ENCODE peak calls at places on chromosomes 2 and 18, in ten cellular contexts. One of them, this sample, is unnamed.

GRCh38 chr2:167853717-167854116 is 393.7 kb downstream of the STK39 start:
- DNase-seq in CD8-positive, alpha-beta memory T cell: no peak
- DNase-seq in GM23248: no peak
- DNase-seq in ELR: no peak
- DNase-seq in stimulated activated CD4-positive, alpha-beta T cell treated with anti-CD3 and anti-CD28 coated beads, Interleukin-2, amount 100 ng/mL, for 48 hours: no peak
- DNase-seq in stomach: no peak
- DNase-seq in AG09309: no peak
- DNase-seq in activated CD4-positive, alpha-beta T cell treated with anti-CD3 and anti-CD28 coated beads for 48 hours: no peak
- DNase-seq in MV-4-11: no peak
- DNase-seq in stimulated activated naive CD4-positive, alpha-beta T cell: no peak
- DNase-seq in this sample: no peak

GRCh38 chr18:49697757-49698595 is 115.4 kb downstream of the ACAA2 start:
- DNase-seq in CD8-positive, alpha-beta memory T cell: no peak
- DNase-seq in GM23248: peak
- DNase-seq in ELR: no peak
- DNase-seq in stimulated activated CD4-positive, alpha-beta T cell treated with anti-CD3 and anti-CD28 coated beads, Interleukin-2, amount 100 ng/mL, for 48 hours: no peak
- DNase-seq in stomach: no peak
- DNase-seq in AG09309: no peak
- DNase-seq in activated CD4-positive, alpha-beta T cell treated with anti-CD3 and anti-CD28 coated beads for 48 hours: no peak
- DNase-seq in MV-4-11: no peak
- DNase-seq in stimulated activated naive CD4-positive, alpha-beta T cell: no peak
- DNase-seq in this sample: no peak

GRCh38 chr18:44935455-44935854 is 254.8 kb downstream of the SETBP1 start:
- DNase-seq in CD8-positive, alpha-beta memory T cell: no peak
- DNase-seq in GM23248: no peak
- DNase-seq in ELR: no peak
- DNase-seq in stimulated activated CD4-positive, alpha-beta T cell treated with anti-CD3 and anti-CD28 coated beads, Interleukin-2, amount 100 ng/mL, for 48 hours: no peak
- DNase-seq in stomach: no peak
- DNase-seq in AG09309: no peak
- DNase-seq in activated CD4-positive, alpha-beta T cell treated with anti-CD3 and anti-CD28 coated beads for 48 hours: no peak
- DNase-seq in MV-4-11: no peak
- DNase-seq in stimulated activated naive CD4-positive, alpha-beta T cell: no peak
- DNase-seq in this sample: no peak

GRCh38 chr2:78427170-78427569 is 598.3 kb upstream of the REG3G start:
- DNase-seq in CD8-positive, alpha-beta memory T cell: no peak
- DNase-seq in GM23248: no peak
- DNase-seq in ELR: no peak
- DNase-seq in stimulated activated CD4-positive, alpha-beta T cell treated with anti-CD3 and anti-CD28 coated beads, Interleukin-2, amount 100 ng/mL, for 48 hours: no peak
- DNase-seq in stomach: no peak
- DNase-seq in AG09309: no peak
- DNase-seq in activated CD4-positive, alpha-beta T cell treated with anti-CD3 and anti-CD28 coated beads for 48 hours: no peak
- DNase-seq in MV-4-11: no peak
- DNase-seq in stimulated activated naive CD4-positive, alpha-beta T cell: no peak
- DNase-seq in this sample: no peak

GRCh38 chr2:26605195-26605968 is 35.8 kb downstream of the CIB4 start:
- DNase-seq in CD8-positive, alpha-beta memory T cell: no peak
- DNase-seq in GM23248: peak
- DNase-seq in ELR: peak
- DNase-seq in stimulated activated CD4-positive, alpha-beta T cell treated with anti-CD3 and anti-CD28 coated beads, Interleukin-2, amount 100 ng/mL, for 48 hours: peak
- DNase-seq in stomach: no peak
- DNase-seq in AG09309: peak
- DNase-seq in activated CD4-positive, alpha-beta T cell treated with anti-CD3 and anti-CD28 coated beads for 48 hours: peak
- DNase-seq in MV-4-11: peak
- DNase-seq in stimulated activated naive CD4-positive, alpha-beta T cell: peak
- DNase-seq in this sample: no peak

GRCh38 chr2:107685587-107685986 is 141.1 kb upstream of the RGPD4 start:
- DNase-seq in CD8-positive, alpha-beta memory T cell: no peak
- DNase-seq in GM23248: no peak
- DNase-seq in ELR: no peak
- DNase-seq in stimulated activated CD4-positive, alpha-beta T cell treated with anti-CD3 and anti-CD28 coated beads, Interleukin-2, amount 100 ng/mL, for 48 hours: no peak
- DNase-seq in stomach: no peak
- DNase-seq in AG09309: no peak
- DNase-seq in activated CD4-positive, alpha-beta T cell treated with anti-CD3 and anti-CD28 coated beads for 48 hours: no peak
- DNase-seq in MV-4-11: no peak
- DNase-seq in stimulated activated naive CD4-positive, alpha-beta T cell: no peak
- DNase-seq in this sample: no peak

GRCh38 chr2:41878056-41878455 is 169.8 kb upstream of the PKDCC start:
- DNase-seq in CD8-positive, alpha-beta memory T cell: no peak
- DNase-seq in GM23248: no peak
- DNase-seq in ELR: no peak
- DNase-seq in stimulated activated CD4-positive, alpha-beta T cell treated with anti-CD3 and anti-CD28 coated beads, Interleukin-2, amount 100 ng/mL, for 48 hours: no peak
- DNase-seq in stomach: no peak
- DNase-seq in AG09309: no peak
- DNase-seq in activated CD4-positive, alpha-beta T cell treated with anti-CD3 and anti-CD28 coated beads for 48 hours: no peak
- DNase-seq in MV-4-11: no peak
- DNase-seq in stimulated activated naive CD4-positive, alpha-beta T cell: no peak
- DNase-seq in this sample: no peak

GRCh38 chr2:54741250-54741649 is 17.8 kb downstream of the EML6 start:
- DNase-seq in CD8-positive, alpha-beta memory T cell: no peak
- DNase-seq in GM23248: peak
- DNase-seq in ELR: peak
- DNase-seq in stimulated activated CD4-positive, alpha-beta T cell treated with anti-CD3 and anti-CD28 coated beads, Interleukin-2, amount 100 ng/mL, for 48 hours: no peak
- DNase-seq in stomach: no peak
- DNase-seq in AG09309: no peak
- DNase-seq in activated CD4-positive, alpha-beta T cell treated with anti-CD3 and anti-CD28 coated beads for 48 hours: no peak
- DNase-seq in MV-4-11: no peak
- DNase-seq in stimulated activated naive CD4-positive, alpha-beta T cell: no peak
- DNase-seq in this sample: no peak

GRCh38 chr2:137846993-137847392 is 117.3 kb upstream of the HNMT start:
- DNase-seq in CD8-positive, alpha-beta memory T cell: no peak
- DNase-seq in GM23248: no peak
- DNase-seq in ELR: no peak
- DNase-seq in stimulated activated CD4-positive, alpha-beta T cell treated with anti-CD3 and anti-CD28 coated beads, Interleukin-2, amount 100 ng/mL, for 48 hours: no peak
- DNase-seq in stomach: no peak
- DNase-seq in AG09309: no peak
- DNase-seq in activated CD4-positive, alpha-beta T cell treated with anti-CD3 and anti-CD28 coated beads for 48 hours: no peak
- DNase-seq in MV-4-11: no peak
- DNase-seq in stimulated activated naive CD4-positive, alpha-beta T cell: no peak
- DNase-seq in this sample: no peak

GRCh38 chr2:131155208-131155855 is 50.2 kb downstream of the PLEKHB2 start:
- DNase-seq in CD8-positive, alpha-beta memory T cell: no peak
- DNase-seq in GM23248: no peak
- DNase-seq in ELR: no peak
- DNase-seq in stimulated activated CD4-positive, alpha-beta T cell treated with anti-CD3 and anti-CD28 coated beads, Interleukin-2, amount 100 ng/mL, for 48 hours: no peak
- DNase-seq in stomach: no peak
- DNase-seq in AG09309: no peak
- DNase-seq in activated CD4-positive, alpha-beta T cell treated with anti-CD3 and anti-CD28 coated beads for 48 hours: no peak
- DNase-seq in MV-4-11: no peak
- DNase-seq in stimulated activated naive CD4-positive, alpha-beta T cell: no peak
- DNase-seq in this sample: no peak

GRCh38 chr2:154698789-154699559 is 479 bp downstream of the KCNJ3 start:
- DNase-seq in CD8-positive, alpha-beta memory T cell: no peak
- DNase-seq in GM23248: no peak
- DNase-seq in ELR: no peak
- DNase-seq in stimulated activated CD4-positive, alpha-beta T cell treated with anti-CD3 and anti-CD28 coated beads, Interleukin-2, amount 100 ng/mL, for 48 hours: no peak
- DNase-seq in stomach: no peak
- DNase-seq in AG09309: no peak
- DNase-seq in activated CD4-positive, alpha-beta T cell treated with anti-CD3 and anti-CD28 coated beads for 48 hours: no peak
- DNase-seq in MV-4-11: no peak
- DNase-seq in stimulated activated naive CD4-positive, alpha-beta T cell: no peak
- DNase-seq in this sample: no peak

GRCh38 chr2:224709276-224709675 is 6.9 kb downstream of the CCDC195 start:
- DNase-seq in CD8-positive, alpha-beta memory T cell: no peak
- DNase-seq in GM23248: no peak
- DNase-seq in ELR: no peak
- DNase-seq in stimulated activated CD4-positive, alpha-beta T cell treated with anti-CD3 and anti-CD28 coated beads, Interleukin-2, amount 100 ng/mL, for 48 hours: no peak
- DNase-seq in stomach: no peak
- DNase-seq in AG09309: no peak
- DNase-seq in activated CD4-positive, alpha-beta T cell treated with anti-CD3 and anti-CD28 coated beads for 48 hours: no peak
- DNase-seq in MV-4-11: no peak
- DNase-seq in stimulated activated naive CD4-positive, alpha-beta T cell: no peak
- DNase-seq in this sample: no peak

GRCh38 chr2:205680067-205680466 is 2.2 kb upstream of the NRP2 start:
- DNase-seq in CD8-positive, alpha-beta memory T cell: no peak
- DNase-seq in GM23248: peak
- DNase-seq in ELR: peak
- DNase-seq in stimulated activated CD4-positive, alpha-beta T cell treated with anti-CD3 and anti-CD28 coated beads, Interleukin-2, amount 100 ng/mL, for 48 hours: peak
- DNase-seq in stomach: peak
- DNase-seq in AG09309: no peak
- DNase-seq in activated CD4-positive, alpha-beta T cell treated with anti-CD3 and anti-CD28 coated beads for 48 hours: peak
- DNase-seq in MV-4-11: peak
- DNase-seq in stimulated activated naive CD4-positive, alpha-beta T cell: peak
- DNase-seq in this sample: no peak

GRCh38 chr2:66431840-66432511 is 2.9 kb upstream of the MEIS1 start:
- DNase-seq in CD8-positive, alpha-beta memory T cell: no peak
- DNase-seq in GM23248: no peak
- DNase-seq in ELR: no peak
- DNase-seq in stimulated activated CD4-positive, alpha-beta T cell treated with anti-CD3 and anti-CD28 coated beads, Interleukin-2, amount 100 ng/mL, for 48 hours: no peak
- DNase-seq in stomach: no peak
- DNase-seq in AG09309: no peak
- DNase-seq in activated CD4-positive, alpha-beta T cell treated with anti-CD3 and anti-CD28 coated beads for 48 hours: no peak
- DNase-seq in MV-4-11: peak
- DNase-seq in stimulated activated naive CD4-positive, alpha-beta T cell: no peak
- DNase-seq in this sample: no peak

GRCh38 chr2:17506736-17507616 is 11.3 kb downstream of the RAD51AP2 start:
- DNase-seq in CD8-positive, alpha-beta memory T cell: no peak
- DNase-seq in GM23248: peak
- DNase-seq in ELR: peak
- DNase-seq in stimulated activated CD4-positive, alpha-beta T cell treated with anti-CD3 and anti-CD28 coated beads, Interleukin-2, amount 100 ng/mL, for 48 hours: no peak
- DNase-seq in stomach: no peak
- DNase-seq in AG09309: no peak
- DNase-seq in activated CD4-positive, alpha-beta T cell treated with anti-CD3 and anti-CD28 coated beads for 48 hours: no peak
- DNase-seq in MV-4-11: no peak
- DNase-seq in stimulated activated naive CD4-positive, alpha-beta T cell: no peak
- DNase-seq in this sample: no peak

GRCh38 chr18:61606068-61606660 is 272.9 kb downstream of the CDH20 start:
- DNase-seq in CD8-positive, alpha-beta memory T cell: no peak
- DNase-seq in GM23248: peak
- DNase-seq in ELR: peak
- DNase-seq in stimulated activated CD4-positive, alpha-beta T cell treated with anti-CD3 and anti-CD28 coated beads, Interleukin-2, amount 100 ng/mL, for 48 hours: no peak
- DNase-seq in stomach: no peak
- DNase-seq in AG09309: no peak
- DNase-seq in activated CD4-positive, alpha-beta T cell treated with anti-CD3 and anti-CD28 coated beads for 48 hours: no peak
- DNase-seq in MV-4-11: no peak
- DNase-seq in stimulated activated naive CD4-positive, alpha-beta T cell: no peak
- DNase-seq in this sample: no peak

GRCh38 chr18:21612125-21613100 is at the start of gene SNRPD1:
- DNase-seq in CD8-positive, alpha-beta memory T cell: peak
- DNase-seq in GM23248: peak
- DNase-seq in ELR: peak
- DNase-seq in stimulated activated CD4-positive, alpha-beta T cell treated with anti-CD3 and anti-CD28 coated beads, Interleukin-2, amount 100 ng/mL, for 48 hours: peak
- DNase-seq in stomach: peak
- DNase-seq in AG09309: peak
- DNase-seq in activated CD4-positive, alpha-beta T cell treated with anti-CD3 and anti-CD28 coated beads for 48 hours: peak
- DNase-seq in MV-4-11: peak
- DNase-seq in stimulated activated naive CD4-positive, alpha-beta T cell: peak
- DNase-seq in this sample: peak

GRCh38 chr2:235418918-235419317 is 74.9 kb upstream of the AGAP1 start:
- DNase-seq in CD8-positive, alpha-beta memory T cell: no peak
- DNase-seq in GM23248: peak
- DNase-seq in ELR: no peak
- DNase-seq in stimulated activated CD4-positive, alpha-beta T cell treated with anti-CD3 and anti-CD28 coated beads, Interleukin-2, amount 100 ng/mL, for 48 hours: no peak
- DNase-seq in stomach: no peak
- DNase-seq in AG09309: no peak
- DNase-seq in activated CD4-positive, alpha-beta T cell treated with anti-CD3 and anti-CD28 coated beads for 48 hours: no peak
- DNase-seq in MV-4-11: no peak
- DNase-seq in stimulated activated naive CD4-positive, alpha-beta T cell: no peak
- DNase-seq in this sample: no peak

GRCh38 chr2:240494194-240494793 is 58.8 kb downstream of the GPC1 start:
- DNase-seq in CD8-positive, alpha-beta memory T cell: no peak
- DNase-seq in GM23248: no peak
- DNase-seq in ELR: no peak
- DNase-seq in stimulated activated CD4-positive, alpha-beta T cell treated with anti-CD3 and anti-CD28 coated beads, Interleukin-2, amount 100 ng/mL, for 48 hours: no peak
- DNase-seq in stomach: no peak
- DNase-seq in AG09309: no peak
- DNase-seq in activated CD4-positive, alpha-beta T cell treated with anti-CD3 and anti-CD28 coated beads for 48 hours: no peak
- DNase-seq in MV-4-11: no peak
- DNase-seq in stimulated activated naive CD4-positive, alpha-beta T cell: no peak
- DNase-seq in this sample: no peak

GRCh38 chr2:17857016-17857415 is 21.5 kb upstream of the KCNS3 start:
- DNase-seq in CD8-positive, alpha-beta memory T cell: no peak
- DNase-seq in GM23248: peak
- DNase-seq in ELR: peak
- DNase-seq in stimulated activated CD4-positive, alpha-beta T cell treated with anti-CD3 and anti-CD28 coated beads, Interleukin-2, amount 100 ng/mL, for 48 hours: no peak
- DNase-seq in stomach: no peak
- DNase-seq in AG09309: no peak
- DNase-seq in activated CD4-positive, alpha-beta T cell treated with anti-CD3 and anti-CD28 coated beads for 48 hours: no peak
- DNase-seq in MV-4-11: peak
- DNase-seq in stimulated activated naive CD4-positive, alpha-beta T cell: no peak
- DNase-seq in this sample: no peak

GRCh38 chr2:107694667-107695066 is 132.0 kb upstream of the RGPD4 start:
- DNase-seq in CD8-positive, alpha-beta memory T cell: no peak
- DNase-seq in GM23248: no peak
- DNase-seq in ELR: no peak
- DNase-seq in stimulated activated CD4-positive, alpha-beta T cell treated with anti-CD3 and anti-CD28 coated beads, Interleukin-2, amount 100 ng/mL, for 48 hours: no peak
- DNase-seq in stomach: no peak
- DNase-seq in AG09309: no peak
- DNase-seq in activated CD4-positive, alpha-beta T cell treated with anti-CD3 and anti-CD28 coated beads for 48 hours: no peak
- DNase-seq in MV-4-11: no peak
- DNase-seq in stimulated activated naive CD4-positive, alpha-beta T cell: no peak
- DNase-seq in this sample: no peak

GRCh38 chr18:67282796-67283195 is 233.7 kb downstream of the DSEL start:
- DNase-seq in CD8-positive, alpha-beta memory T cell: no peak
- DNase-seq in GM23248: peak
- DNase-seq in ELR: no peak
- DNase-seq in stimulated activated CD4-positive, alpha-beta T cell treated with anti-CD3 and anti-CD28 coated beads, Interleukin-2, amount 100 ng/mL, for 48 hours: no peak
- DNase-seq in stomach: no peak
- DNase-seq in AG09309: peak
- DNase-seq in activated CD4-positive, alpha-beta T cell treated with anti-CD3 and anti-CD28 coated beads for 48 hours: no peak
- DNase-seq in MV-4-11: no peak
- DNase-seq in stimulated activated naive CD4-positive, alpha-beta T cell: no peak
- DNase-seq in this sample: no peak

GRCh38 chr2:237888389-237888788 is 29.0 kb downstream of the RAMP1 start:
- DNase-seq in CD8-positive, alpha-beta memory T cell: no peak
- DNase-seq in GM23248: peak
- DNase-seq in ELR: peak
- DNase-seq in stimulated activated CD4-positive, alpha-beta T cell treated with anti-CD3 and anti-CD28 coated beads, Interleukin-2, amount 100 ng/mL, for 48 hours: no peak
- DNase-seq in stomach: no peak
- DNase-seq in AG09309: peak
- DNase-seq in activated CD4-positive, alpha-beta T cell treated with anti-CD3 and anti-CD28 coated beads for 48 hours: no peak
- DNase-seq in MV-4-11: peak
- DNase-seq in stimulated activated naive CD4-positive, alpha-beta T cell: no peak
- DNase-seq in this sample: no peak

GRCh38 chr2:181916726-181917377 is 25.3 kb downstream of the ITPRID2 start:
- DNase-seq in CD8-positive, alpha-beta memory T cell: no peak
- DNase-seq in GM23248: peak
- DNase-seq in ELR: peak
- DNase-seq in stimulated activated CD4-positive, alpha-beta T cell treated with anti-CD3 and anti-CD28 coated beads, Interleukin-2, amount 100 ng/mL, for 48 hours: no peak
- DNase-seq in stomach: no peak
- DNase-seq in AG09309: no peak
- DNase-seq in activated CD4-positive, alpha-beta T cell treated with anti-CD3 and anti-CD28 coated beads for 48 hours: no peak
- DNase-seq in MV-4-11: no peak
- DNase-seq in stimulated activated naive CD4-positive, alpha-beta T cell: no peak
- DNase-seq in this sample: no peak

GRCh38 chr18:33495278-33495677 is 54.8 kb upstream of the CCDC178 start:
- DNase-seq in CD8-positive, alpha-beta memory T cell: no peak
- DNase-seq in GM23248: peak
- DNase-seq in ELR: no peak
- DNase-seq in stimulated activated CD4-positive, alpha-beta T cell treated with anti-CD3 and anti-CD28 coated beads, Interleukin-2, amount 100 ng/mL, for 48 hours: no peak
- DNase-seq in stomach: no peak
- DNase-seq in AG09309: no peak
- DNase-seq in activated CD4-positive, alpha-beta T cell treated with anti-CD3 and anti-CD28 coated beads for 48 hours: no peak
- DNase-seq in MV-4-11: no peak
- DNase-seq in stimulated activated naive CD4-positive, alpha-beta T cell: no peak
- DNase-seq in this sample: no peak

GRCh38 chr2:85445316-85446295 is 27.1 kb downstream of the SH2D6 start:
- DNase-seq in CD8-positive, alpha-beta memory T cell: no peak
- DNase-seq in GM23248: peak
- DNase-seq in ELR: peak
- DNase-seq in stimulated activated CD4-positive, alpha-beta T cell treated with anti-CD3 and anti-CD28 coated beads, Interleukin-2, amount 100 ng/mL, for 48 hours: no peak
- DNase-seq in stomach: no peak
- DNase-seq in AG09309: peak
- DNase-seq in activated CD4-positive, alpha-beta T cell treated with anti-CD3 and anti-CD28 coated beads for 48 hours: no peak
- DNase-seq in MV-4-11: no peak
- DNase-seq in stimulated activated naive CD4-positive, alpha-beta T cell: no peak
- DNase-seq in this sample: no peak

GRCh38 chr2:170967553-170967952 is 38.5 kb downstream of the GORASP2 start:
- DNase-seq in CD8-positive, alpha-beta memory T cell: no peak
- DNase-seq in GM23248: no peak
- DNase-seq in ELR: no peak
- DNase-seq in stimulated activated CD4-positive, alpha-beta T cell treated with anti-CD3 and anti-CD28 coated beads, Interleukin-2, amount 100 ng/mL, for 48 hours: no peak
- DNase-seq in stomach: no peak
- DNase-seq in AG09309: no peak
- DNase-seq in activated CD4-positive, alpha-beta T cell treated with anti-CD3 and anti-CD28 coated beads for 48 hours: no peak
- DNase-seq in MV-4-11: no peak
- DNase-seq in stimulated activated naive CD4-positive, alpha-beta T cell: no peak
- DNase-seq in this sample: no peak

GRCh38 chr2:133526468-133526769 is 41.8 kb downstream of the NCKAP5 start:
- DNase-seq in CD8-positive, alpha-beta memory T cell: no peak
- DNase-seq in GM23248: no peak
- DNase-seq in ELR: no peak
- DNase-seq in stimulated activated CD4-positive, alpha-beta T cell treated with anti-CD3 and anti-CD28 coated beads, Interleukin-2, amount 100 ng/mL, for 48 hours: no peak
- DNase-seq in stomach: no peak
- DNase-seq in AG09309: no peak
- DNase-seq in activated CD4-positive, alpha-beta T cell treated with anti-CD3 and anti-CD28 coated beads for 48 hours: no peak
- DNase-seq in MV-4-11: no peak
- DNase-seq in stimulated activated naive CD4-positive, alpha-beta T cell: no peak
- DNase-seq in this sample: no peak